ENCODE peak calls at places on chromosome 17, in five cellular contexts. G, Z, R, U and X are unnamed samples.

GRCh38 chr17:14359251-14359939 is 58.5 kb downstream of the HS3ST3B1 start:
- DNase-seq in G (no peak), Z (no peak), R (no peak), U (peak), X (peak)

GRCh38 chr17:78105101-78105500 is 23.5 kb downstream of the TMC6 start:
- DNase-seq in G (no peak), Z (no peak), R (no peak), U (no peak), X (no peak)

GRCh38 chr17:30249460-30249859 is 14.0 kb upstream of the SLC6A4 start:
- DNase-seq in G (no peak), Z (peak), R (no peak), U (no peak), X (no peak)

GRCh38 chr17:1462164-1463112 is 6.4 kb upstream of the CRK start:
- DNase-seq in G (no peak), Z (no peak), R (no peak), U (no peak), X (no peak)

GRCh38 chr17:46120078-46120477 is 73.2 kb downstream of the KANSL1 start:
- DNase-seq in G (no peak), Z (no peak), R (no peak), U (no peak), X (no peak)

GRCh38 chr17:18025596-18026407 is 13.2 kb downstream of the ATPAF2 start:
- DNase-seq in G (no peak), Z (peak), R (no peak), U (no peak), X (peak)

GRCh38 chr17:1060991-1061390 is 64.1 kb downstream of the TIMM22 start:
- DNase-seq in G (no peak), Z (peak), R (peak), U (no peak), X (peak)

GRCh38 chr17:4672726-4673125 is 31.2 kb downstream of the PELP1 start:
- DNase-seq in G (no peak), Z (no peak), R (no peak), U (no peak), X (no peak)

GRCh38 chr17:77616243-77616731 is 342.2 kb upstream of the TNRC6C start:
- DNase-seq in G (no peak), Z (peak), R (no peak), U (no peak), X (no peak)

GRCh38 chr17:4938670-4939553 is 934 bp downstream of the SLC25A11 start:
- DNase-seq in G (no peak), Z (no peak), R (peak), U (peak), X (no peak)

GRCh38 chr17:54888254-54888653 is 12.4 kb upstream of the TOM1L1 start:
- DNase-seq in G (no peak), Z (no peak), R (no peak), U (no peak), X (no peak)

GRCh38 chr17:3959295-3959899 is 4.8 kb downstream of the ATP2A3 start:
- DNase-seq in G (peak), Z (no peak), R (peak), U (no peak), X (no peak)

GRCh38 chr17:74759941-74760340 is 11.5 kb downstream of the NHERF1 start:
- DNase-seq in G (peak), Z (no peak), R (no peak), U (no peak), X (no peak)

GRCh38 chr17:75096082-75096625 is 8.4 kb downstream of the SLC16A5 start:
- DNase-seq in G (peak), Z (peak), R (peak), U (no peak), X (peak)

GRCh38 chr17:71936977-71937376 is 183.8 kb upstream of the SOX9 start:
- DNase-seq in G (no peak), Z (no peak), R (no peak), U (no peak), X (no peak)

GRCh38 chr17:57819273-57819672 is 30.6 kb downstream of the MRPS23 start:
- DNase-seq in G (no peak), Z (no peak), R (no peak), U (no peak), X (no peak)

GRCh38 chr17:15398291-15398690 is 56.9 kb upstream of the TEKT3 start:
- DNase-seq in G (no peak), Z (peak), R (no peak), U (no peak), X (peak)

GRCh38 chr17:27513849-27514248 is 57.6 kb downstream of the KSR1 start:
- DNase-seq in G (no peak), Z (no peak), R (no peak), U (no peak), X (no peak)

GRCh38 chr17:37485938-37486570 is 3.6 kb upstream of the DUSP14 start:
- DNase-seq in G (no peak), Z (no peak), R (no peak), U (no peak), X (no peak)

GRCh38 chr17:66275651-66276050 is 26.8 kb upstream of the PRKCA start:
- DNase-seq in G (peak), Z (peak), R (no peak), U (no peak), X (peak)

GRCh38 chr17:57655564-57655963 is 89.5 kb downstream of the CCDC182 start:
- DNase-seq in G (no peak), Z (no peak), R (no peak), U (no peak), X (no peak)

GRCh38 chr17:71260366-71260765 is 860.5 kb upstream of the SOX9 start:
- DNase-seq in G (no peak), Z (no peak), R (no peak), U (no peak), X (no peak)

GRCh38 chr17:57724038-57724728 is 20.9 kb downstream of the CCDC182 start:
- DNase-seq in G (no peak), Z (no peak), R (no peak), U (peak), X (peak)

GRCh38 chr17:57941384-57942370 is 13.5 kb downstream of the CUEDC1 start:
- DNase-seq in G (no peak), Z (no peak), R (no peak), U (no peak), X (no peak)

GRCh38 chr17:13030459-13031305 is 12.9 kb upstream of the ELAC2 start:
- DNase-seq in G (no peak), Z (peak), R (no peak), U (peak), X (peak)

GRCh38 chr17:1590031-1590746 is 27.6 kb upstream of the PITPNA start:
- DNase-seq in G (no peak), Z (peak), R (peak), U (no peak), X (peak)

GRCh38 chr17:10698116-10698818 is 873 bp downstream of the ADPRM start:
- DNase-seq in G (no peak), Z (peak), R (no peak), U (peak), X (peak)

GRCh38 chr17:74768069-74768762 is 7.9 kb downstream of the NAT9 start:
- DNase-seq in G (peak), Z (peak), R (no peak), U (no peak), X (peak)

GRCh38 chr17:63138713-63139112 is 172.7 kb downstream of the TANC2 start:
- DNase-seq in G (no peak), Z (no peak), R (no peak), U (no peak), X (peak)

GRCh38 chr17:65503557-65503956 is 57.9 kb downstream of the AXIN2 start:
- DNase-seq in G (no peak), Z (no peak), R (no peak), U (no peak), X (no peak)

GRCh38 chr17:15123593-15124590 is 141.2 kb downstream of the PMP22 start:
- DNase-seq in G (no peak), Z (no peak), R (no peak), U (no peak), X (no peak)

GRCh38 chr17:35080536-35080935 is 17.0 kb upstream of the RFFL start:
- DNase-seq in G (no peak), Z (no peak), R (no peak), U (no peak), X (peak)

DNA sequence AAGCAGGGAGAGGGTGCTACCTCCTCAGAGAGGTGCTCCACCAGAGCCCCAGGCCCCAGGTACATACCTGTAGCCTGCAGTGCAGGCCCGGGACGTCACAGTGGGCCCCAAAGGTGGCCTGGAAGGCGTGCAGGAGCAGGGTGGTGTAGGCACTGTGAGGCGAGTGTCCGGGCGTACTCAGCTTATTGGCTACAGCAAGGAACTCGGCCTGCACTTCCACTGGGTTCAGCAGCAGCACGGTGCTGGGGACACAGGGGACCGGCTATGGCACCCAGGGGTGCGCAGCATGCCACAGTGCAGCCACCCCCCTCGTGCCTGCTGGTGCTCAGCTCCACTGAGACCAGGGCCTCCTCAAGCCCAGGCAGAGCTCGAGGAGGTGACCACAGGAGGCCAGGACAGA is 23.2 kb upstream of the PIK3R6 start:
- DNase-seq in G (no peak), Z (no peak), R (no peak), U (no peak), X (no peak)
- H3K4me3 ChIP-seq in G (no peak), Z (no peak), R (no peak), U (no peak), X (no peak)

DNA sequence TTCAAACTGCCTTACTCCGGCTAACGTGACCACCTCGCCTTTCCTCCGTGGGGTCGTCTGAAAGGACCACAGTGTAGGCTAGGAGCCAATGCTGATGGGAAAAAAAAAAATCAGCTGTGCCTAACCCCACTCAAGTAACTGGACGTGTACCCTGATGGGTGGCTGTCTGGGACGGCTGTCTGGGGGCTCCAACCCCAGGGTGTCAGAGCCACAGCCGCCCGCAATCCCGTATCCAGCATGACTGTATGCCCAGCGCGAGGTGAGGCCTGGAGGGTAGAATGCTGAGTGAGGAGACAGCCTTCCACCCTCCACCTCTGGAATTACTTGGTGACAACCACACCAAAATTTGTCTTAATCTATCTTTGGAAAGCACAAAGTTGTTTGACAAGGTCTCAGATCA is 2.8 kb downstream of the CSNK1D start:
- DNase-seq in G (no peak), Z (no peak), R (peak), U (no peak), X (no peak)
- H3K4me3 ChIP-seq in G (no peak), Z (no peak), R (no peak), U (no peak), X (no peak)

DNA sequence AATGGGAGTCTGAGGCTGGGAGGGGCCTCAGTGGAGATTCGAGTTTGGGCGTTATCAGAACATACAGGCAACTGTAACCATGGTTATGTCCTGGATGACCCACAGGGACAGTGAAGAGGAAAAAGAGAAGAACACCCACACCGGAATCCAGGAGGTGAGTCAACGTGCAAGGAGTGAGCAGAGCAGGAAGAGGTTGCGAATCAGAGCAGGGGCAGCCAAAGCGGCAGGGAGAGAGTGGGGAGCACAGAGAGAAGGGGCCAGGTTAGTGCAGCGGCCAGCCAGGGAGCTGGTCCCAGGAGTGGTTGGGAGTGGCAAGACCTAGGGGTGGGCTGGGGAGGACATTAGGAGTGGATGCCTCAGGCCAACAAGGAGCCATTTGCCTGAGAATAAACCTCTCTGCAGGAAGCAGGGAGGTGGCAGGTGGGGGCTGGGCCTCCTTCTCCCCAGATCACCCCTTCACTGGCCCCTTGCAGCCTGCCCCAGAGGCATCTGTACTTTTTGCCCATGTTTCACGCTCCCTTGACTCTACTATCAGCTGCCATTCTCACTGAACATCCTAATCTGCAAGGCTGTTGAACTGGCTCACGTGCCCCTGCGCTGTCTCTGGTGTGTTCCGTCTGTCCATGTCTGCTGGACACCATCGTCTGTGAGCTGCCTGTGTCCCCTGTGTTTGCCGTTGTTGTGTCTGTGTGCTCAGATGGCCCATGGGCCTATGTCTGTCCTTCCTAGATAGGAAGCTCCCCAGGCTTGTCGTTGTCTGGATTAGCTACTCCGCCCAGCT is 5.1 kb downstream of the KRT13 start:
- DNase-seq in G (no peak), Z (peak), R (no peak), U (no peak), X (peak)
- H3K4me3 ChIP-seq in G (no peak), Z (no peak), R (no peak), U (no peak), X (no peak)

GRCh38 chr17:79793924-79794304 is 3.0 kb downstream of the CBX8 start:
- DNase-seq in G (no peak), Z (peak), R (no peak), U (peak), X (no peak)
- H3K4me3 ChIP-seq in G (no peak), Z (peak), R (no peak), U (no peak), X (no peak)

DNA sequence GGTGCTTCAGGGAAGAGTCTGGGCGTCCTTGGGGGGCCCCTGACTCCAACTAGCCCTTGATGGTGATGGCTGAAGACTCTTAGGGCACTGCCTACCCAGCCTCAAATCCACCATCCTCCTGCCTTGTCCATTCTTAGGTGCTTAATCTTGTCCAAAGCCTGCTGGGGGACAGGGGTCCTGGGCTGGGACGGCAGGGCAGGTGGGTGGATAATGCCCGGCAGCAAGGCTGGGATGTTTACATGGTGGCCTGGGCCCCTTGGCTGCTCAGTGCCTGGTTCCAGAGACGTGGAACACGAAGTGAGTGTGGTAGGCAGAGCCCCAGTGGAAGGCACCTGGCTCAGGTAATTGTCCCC is 2.2 kb downstream of the FOXJ1 start:
- DNase-seq in G (no peak), Z (no peak), R (no peak), U (no peak), X (no peak)
- H3K4me3 ChIP-seq in G (peak), Z (no peak), R (no peak), U (no peak), X (no peak)

DNA sequence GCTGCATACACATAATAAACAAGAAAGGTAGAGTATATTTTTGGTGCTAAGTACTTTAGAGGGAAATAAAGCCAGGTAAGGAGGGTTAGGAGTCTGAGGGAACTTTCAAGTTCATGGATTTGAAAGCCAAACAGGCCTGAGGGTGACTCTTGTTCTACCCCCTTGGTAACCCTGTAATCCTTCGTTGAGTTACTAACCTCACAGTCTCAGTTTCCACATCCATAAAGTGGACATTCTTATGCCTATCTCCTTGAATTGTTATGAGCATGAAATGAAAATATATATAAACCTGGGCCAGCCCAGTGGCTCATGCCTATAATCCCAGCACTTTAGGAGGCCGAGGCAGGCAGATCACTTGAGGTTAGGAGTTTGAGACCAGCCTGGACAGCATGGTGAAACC is 22.4 kb downstream of the PECAM1 start:
- DNase-seq in G (no peak), Z (no peak), R (no peak), U (no peak), X (no peak)
- H3K4me3 ChIP-seq in G (no peak), Z (no peak), R (no peak), U (no peak), X (no peak)

DNA sequence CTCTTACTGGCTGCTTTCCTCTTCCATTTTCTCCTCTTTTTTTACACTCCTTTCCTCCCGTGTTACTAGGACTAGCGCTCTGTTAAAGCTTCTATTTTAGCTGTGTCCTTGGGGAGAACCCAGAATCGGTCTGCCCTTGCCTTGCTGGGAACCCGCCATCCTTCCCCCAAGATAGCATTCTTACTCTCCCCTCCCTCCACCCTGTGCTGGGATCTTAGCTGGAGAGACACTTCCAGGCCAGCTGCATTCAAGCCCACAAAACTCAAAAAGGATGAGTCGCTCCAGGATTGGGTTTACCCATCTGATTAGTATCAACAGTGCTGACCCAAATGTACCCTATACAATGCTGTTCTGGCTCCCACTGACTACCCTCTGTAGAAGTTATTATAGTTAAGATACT is 200.5 kb upstream of the ASIC2 start:
- DNase-seq in G (no peak), Z (no peak), R (no peak), U (no peak), X (no peak)
- H3K4me3 ChIP-seq in G (no peak), Z (no peak), R (no peak), U (no peak), X (no peak)

DNA sequence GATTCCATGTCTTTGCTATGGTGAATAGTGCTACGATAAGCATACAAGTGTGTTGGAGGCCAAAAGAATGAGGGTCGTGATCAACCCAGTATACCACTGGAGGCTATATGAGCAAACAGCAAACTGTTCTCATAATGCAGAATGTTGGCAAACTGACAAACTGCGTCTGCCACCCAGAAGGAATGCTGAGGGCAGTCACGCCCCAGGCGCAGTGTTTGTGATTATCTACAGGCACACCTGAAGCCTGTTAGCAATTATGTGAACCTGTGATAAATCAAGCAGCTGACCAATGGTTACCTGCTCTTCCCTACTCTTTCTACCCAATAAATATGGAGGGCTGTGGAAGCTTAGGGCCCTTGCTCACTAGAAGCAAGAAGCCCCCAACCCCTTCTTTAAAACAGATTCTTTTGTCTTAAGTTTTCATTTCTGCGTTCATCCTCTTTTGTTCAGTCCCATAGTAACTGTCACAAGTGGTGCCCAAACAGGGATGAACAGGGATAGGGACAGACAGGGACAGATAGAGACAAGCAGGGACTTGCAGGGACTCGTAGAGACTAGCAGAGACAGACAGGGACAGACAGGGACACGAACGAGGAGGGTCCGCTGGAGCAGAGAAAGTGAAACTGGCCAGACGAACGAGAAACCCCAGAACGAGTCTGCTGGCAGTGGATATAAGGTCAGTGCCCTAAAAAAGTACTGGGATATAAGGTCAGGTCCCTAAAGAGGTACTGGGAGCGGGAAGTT is 25.1 kb downstream of the CD300LG start:
- DNase-seq in G (no peak), Z (no peak), R (peak), U (no peak), X (no peak)
- H3K4me3 ChIP-seq in G (no peak), Z (no peak), R (no peak), U (no peak), X (no peak)